ENCODE peak calls at places on chromosomes 1 and 21, in six cellular contexts. L is CD8-positive, alpha-beta T cell; P is left ventricle myocardium inferior; K is HCT116; Y is heart left ventricle; C is ovary. X is an unnamed sample.

GRCh38 chr1:46611691-46612221 is 4.9 kb downstream of the MOB3C start:
- DNase-seq in C (peak), L (no peak), Y (no peak), P (no peak), K (no peak), X (no peak)

GRCh38 chr1:111203681-111204210 is 3.3 kb upstream of the DENND2D start:
- DNase-seq in P (peak), C (peak), K (peak), Y (peak), L (peak), X (peak)

GRCh38 chr1:60598055-60598910 is 484.1 kb upstream of the NFIA start:
- DNase-seq in L (no peak), K (no peak), Y (no peak), C (no peak), P (no peak), X (no peak)

GRCh38 chr1:8591547-8591946 is 225.9 kb downstream of the RERE start:
- DNase-seq in P (no peak), Y (no peak), C (no peak), K (no peak), L (no peak), X (no peak)

GRCh38 chr1:69524010-69524409 is 43.7 kb upstream of the LRRC7 start:
- DNase-seq in P (no peak), Y (no peak), L (no peak), C (no peak), K (no peak), X (no peak)

GRCh38 chr1:17588048-17588781 is 48.7 kb downstream of the ARHGEF10L start:
- DNase-seq in L (no peak), K (no peak), C (peak), Y (peak), P (peak), X (peak)

GRCh38 chr1:191065771-191066170 is 588.1 kb upstream of the BRINP3 start:
- DNase-seq in P (no peak), K (no peak), C (no peak), L (no peak), Y (no peak), X (no peak)

GRCh38 chr1:21048462-21048861 is 128.2 kb downstream of the EIF4G3 start:
- DNase-seq in K (no peak), Y (no peak), C (no peak), L (no peak), P (no peak), X (no peak)

GRCh38 chr1:228830185-228830953 is 95.1 kb downstream of the RHOU start:
- DNase-seq in L (no peak), Y (no peak), K (no peak), C (no peak), P (peak), X (no peak)

GRCh38 chr1:41463516-41463915 is 21.0 kb downstream of the EDN2 start:
- DNase-seq in Y (no peak), L (no peak), P (no peak), C (no peak), K (no peak), X (no peak)

GRCh38 chr21:40680311-40680710 is 166.6 kb downstream of the DSCAM start:
- DNase-seq in P (no peak), C (no peak), K (no peak), L (no peak), Y (no peak), X (no peak)

GRCh38 chr1:84996846-84997666 is at the start of gene MCOLN2:
- DNase-seq in K (no peak), C (peak), Y (peak), L (peak), P (peak), X (peak)

GRCh38 chr1:166947398-166948043 is 27.8 kb downstream of the ILDR2 start:
- DNase-seq in Y (peak), K (no peak), L (peak), P (peak), C (peak), X (peak)

GRCh38 chr1:151047591-151047924 is at the start of gene C1orf56:
- DNase-seq in C (peak), P (peak), L (peak), Y (peak), K (no peak), X (peak)

GRCh38 chr1:198932351-198932991 is 293.6 kb downstream of the PTPRC start:
- DNase-seq in C (no peak), Y (no peak), P (no peak), K (peak), L (no peak), X (no peak)

GRCh38 chr1:32766328-32766972 is 50.7 kb downstream of the YARS1 start:
- DNase-seq in Y (no peak), P (no peak), C (no peak), L (no peak), K (no peak), X (no peak)

GRCh38 chr21:14569868-14570267 is 23.8 kb upstream of the SAMSN1 start:
- DNase-seq in K (no peak), Y (no peak), L (no peak), P (no peak), C (no peak), X (no peak)

GRCh38 chr1:55640708-55641473 is 425.7 kb upstream of the USP24 start:
- DNase-seq in P (peak), Y (peak), L (no peak), K (no peak), C (peak), X (peak)

GRCh38 chr21:35682874-35683549 is 377.3 kb downstream of the SETD4 start:
- DNase-seq in L (no peak), C (no peak), Y (no peak), K (no peak), P (no peak), X (no peak)

GRCh38 chr1:24636661-24637357 is 6.3 kb upstream of the SRRM1 start:
- DNase-seq in C (no peak), Y (no peak), K (no peak), L (no peak), P (no peak), X (no peak)

GRCh38 chr1:227891223-227891954 is 56.3 kb downstream of the WNT9A start:
- DNase-seq in L (no peak), P (no peak), Y (no peak), C (peak), K (no peak), X (peak)

GRCh38 chr1:39908534-39908933 is 6.8 kb upstream of the MYCL start:
- DNase-seq in P (no peak), K (no peak), Y (no peak), L (no peak), C (no peak), X (no peak)

GRCh38 chr21:43721939-43722338 is 3.0 kb downstream of the PDXK start:
- DNase-seq in Y (no peak), K (no peak), C (no peak), L (no peak), P (no peak), X (peak)

GRCh38 chr1:155305881-155306391 is 2.7 kb upstream of the FDPS start:
- DNase-seq in Y (no peak), L (no peak), P (no peak), C (no peak), K (no peak), X (no peak)

GRCh38 chr1:77281491-77282186 is at the start of gene AK5:
- DNase-seq in P (peak), C (peak), L (peak), Y (peak), K (no peak), X (peak)

GRCh38 chr1:58515794-58516401 is 30.6 kb downstream of the OMA1 start:
- DNase-seq in P (no peak), Y (peak), L (peak), K (peak), C (peak), X (no peak)

GRCh38 chr1:58432813-58433668 is 113.5 kb downstream of the OMA1 start:
- DNase-seq in K (no peak), P (peak), C (no peak), L (no peak), Y (no peak), X (no peak)

GRCh38 chr1:219544163-219544846 is 68.6 kb downstream of the ZC3H11B start:
- DNase-seq in Y (no peak), L (no peak), C (no peak), K (no peak), P (no peak), X (no peak)

GRCh38 chr1:54968581-54968980 is 11.8 kb upstream of the TMEM61 start:
- DNase-seq in Y (no peak), P (no peak), L (no peak), K (no peak), C (no peak), X (no peak)

GRCh38 chr1:53294557-53294956 is 33.3 kb downstream of the LRP8 start:
- DNase-seq in Y (no peak), C (no peak), L (no peak), K (no peak), P (no peak), X (no peak)

GRCh38 chr1:15620155-15620545 is 2.9 kb downstream of the DDI2 start:
- DNase-seq in Y (no peak), L (peak), C (no peak), K (no peak), P (no peak), X (no peak)

GRCh38 chr21:38950388-38951094 is 144.8 kb downstream of the ETS2 start:
- DNase-seq in P (no peak), K (no peak), L (no peak), C (no peak), Y (no peak), X (no peak)

GRCh38 chr1:15570861-15571260 is 14.0 kb downstream of the AGMAT start:
- DNase-seq in L (no peak), Y (no peak), K (no peak), C (no peak), P (no peak), X (no peak)

GRCh38 chr21:27366846-27367245 is 400.0 kb upstream of the ADAMTS5 start:
- DNase-seq in L (no peak), Y (no peak), K (no peak), C (no peak), P (no peak), X (no peak)

GRCh38 chr21:46477765-46478164 is 19.1 kb downstream of the DIP2A start:
- DNase-seq in K (no peak), L (no peak), P (no peak), Y (no peak), C (no peak), X (no peak)

GRCh38 chr1:18079941-18080340 is 27.7 kb upstream of the IGSF21 start:
- DNase-seq in K (no peak), Y (no peak), P (no peak), L (no peak), C (no peak), X (no peak)

GRCh38 chr1:226814751-226815496 is 55.5 kb upstream of the PSEN2 start:
- DNase-seq in C (peak), L (no peak), Y (peak), P (peak), K (peak), X (peak)

DNA sequence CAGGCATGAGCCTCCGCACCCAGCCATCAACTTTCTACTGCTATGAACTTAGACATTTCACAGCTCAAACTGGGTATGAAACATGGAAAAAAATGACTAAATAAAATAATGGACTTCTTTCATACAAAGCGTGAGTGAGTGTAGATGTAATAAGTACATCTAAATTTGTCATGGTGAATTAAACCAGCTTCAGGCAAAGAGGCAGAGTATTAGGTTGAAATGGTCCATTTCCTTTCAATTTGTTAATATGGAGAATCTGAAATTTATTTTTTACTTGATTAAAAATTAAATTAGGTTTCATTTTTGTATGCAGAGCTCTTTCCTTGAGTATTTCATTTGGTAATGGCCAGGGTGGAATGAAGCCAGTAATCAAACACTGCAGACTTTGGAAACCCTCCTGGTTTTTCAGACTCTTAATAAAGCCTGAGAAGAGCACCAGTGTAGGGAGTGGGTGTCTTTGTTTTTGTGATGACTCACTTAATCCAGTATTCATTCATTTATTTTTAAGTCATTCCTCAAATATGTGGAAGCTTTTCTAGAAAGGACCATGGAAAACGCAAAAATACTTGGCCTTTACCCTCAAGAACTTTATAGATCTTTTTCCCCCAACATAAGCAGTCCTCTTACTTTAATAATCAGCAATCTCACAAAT is 49.2 kb downstream of the ALG14 start:
- DNase-seq in L (no peak), K (no peak), C (no peak), P (no peak), Y (no peak), X (no peak)
- H3K27ac ChIP-seq in L (no peak), K (peak), C (peak), P (peak), Y (peak), X (no peak)

GRCh38 chr1:174000274-174000852 is 21.8 kb downstream of the RC3H1 start:
- DNase-seq in K (no peak), L (no peak), C (no peak), Y (no peak), P (no peak), X (no peak)
- H3K27ac ChIP-seq in K (no peak), L (no peak), C (no peak), Y (no peak), P (no peak), X (no peak)

DNA sequence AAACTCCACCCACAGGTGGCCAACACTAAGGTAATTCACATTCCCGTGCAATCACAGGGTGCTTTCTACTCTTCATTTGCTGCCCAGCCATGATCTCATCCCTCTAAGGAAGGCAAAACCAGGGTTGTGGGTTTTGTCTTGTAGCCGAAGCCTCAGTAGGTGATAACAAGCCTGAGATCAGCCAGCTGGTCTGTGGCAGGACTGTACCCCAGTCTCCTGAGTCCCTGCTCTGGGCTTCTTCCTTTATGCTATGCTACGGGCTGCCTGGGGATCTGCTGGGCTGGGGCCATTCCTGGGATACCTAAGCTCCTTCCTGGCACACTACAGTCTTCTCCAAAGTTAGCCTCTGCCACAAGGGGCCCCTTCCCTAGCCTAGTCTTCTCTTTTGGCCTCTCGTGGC is 9.8 kb downstream of the PPFIA4 start:
- DNase-seq in L (no peak), C (no peak), P (no peak), Y (no peak), K (no peak), X (no peak)
- H3K27ac ChIP-seq in L (no peak), C (no peak), P (peak), Y (peak), K (no peak), X (peak)

GRCh38 chr21:44856131-44856530 is 17.4 kb downstream of the PTTG1IP start:
- DNase-seq in P (no peak), Y (no peak), L (no peak), C (no peak), K (no peak), X (no peak)

GRCh38 chr21:44855572-44855971 is 17.9 kb downstream of the PTTG1IP start:
- DNase-seq in K (no peak), C (no peak), Y (no peak), P (no peak), L (no peak), X (no peak)

GRCh38 chr21:44854391-44854663 is 19.2 kb downstream of the PTTG1IP start:
- DNase-seq in C (no peak), P (no peak), K (no peak), Y (no peak), L (no peak), X (no peak)

GRCh38 chr21:44854664-44855446 is 18.6 kb downstream of the PTTG1IP start:
- DNase-seq in L (peak), C (no peak), K (no peak), Y (no peak), P (no peak), X (no peak)

DNA sequence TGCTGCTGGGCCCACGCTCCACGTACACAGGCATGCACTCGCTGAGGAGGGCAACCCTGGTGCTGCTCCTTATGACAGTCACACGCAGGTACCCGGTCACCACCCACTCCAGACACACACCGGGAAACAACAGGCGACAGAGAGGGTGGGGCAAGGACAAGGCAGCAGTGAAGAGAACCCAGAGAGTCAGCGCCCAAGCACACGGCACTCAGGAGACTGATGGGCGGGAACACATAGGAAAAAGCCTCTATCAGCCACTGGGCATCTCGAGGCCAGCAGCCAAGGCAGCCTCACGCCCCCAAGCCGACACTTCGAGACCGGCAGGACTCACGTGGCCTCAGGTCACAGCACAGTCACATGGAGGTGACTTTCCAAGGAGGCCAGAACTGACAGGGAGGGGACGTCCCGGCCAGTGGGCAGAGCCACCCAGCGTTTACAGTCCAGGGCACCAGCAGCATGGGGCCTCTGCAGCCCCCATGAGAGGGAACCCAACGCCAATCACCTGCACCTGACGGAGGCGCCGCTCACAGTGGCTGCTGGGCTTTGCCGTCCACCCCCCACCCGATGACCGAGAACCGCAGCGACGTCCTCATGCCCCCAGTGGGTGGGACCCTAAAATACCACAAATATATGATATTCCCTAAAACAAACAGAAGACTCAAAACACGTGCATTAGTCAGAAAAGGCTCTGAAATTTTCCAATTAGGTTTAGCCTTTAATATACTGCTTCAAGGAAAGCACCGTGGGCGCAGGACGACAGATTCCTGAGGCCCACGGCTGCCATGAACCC is 19.7 kb downstream of the PTTG1IP start:
- DNase-seq in Y (peak), P (peak), K (no peak), C (no peak), L (no peak), X (no peak)
- H3K27ac ChIP-seq in Y (peak), P (peak), K (no peak), C (no peak), L (peak), X (peak)

GRCh38 chr1:169712309-169712631 is 850 bp upstream of the SELL start:
- DNase-seq in Y (no peak), C (no peak), K (no peak), L (no peak), P (no peak), X (no peak)
- H3K27ac ChIP-seq in Y (no peak), C (no peak), K (no peak), L (no peak), P (no peak), X (no peak)

GRCh38 chr1:170663011-170663410 is 920 bp upstream of the PRRX1 start:
- DNase-seq in L (no peak), P (no peak), Y (no peak), C (peak), K (no peak), X (no peak)

GRCh38 chr1:170663441-170664282 is at the start of gene PRRX1:
- DNase-seq in Y (no peak), C (peak), K (no peak), L (no peak), P (no peak), X (peak)

GRCh38 chr1:170664828-170665617 is 1.1 kb downstream of the PRRX1 start:
- DNase-seq in Y (no peak), P (peak), L (no peak), K (no peak), C (no peak), X (peak)

GRCh38 chr1:170665625-170666024 is 1.7 kb downstream of the PRRX1 start:
- DNase-seq in C (peak), K (no peak), L (no peak), P (no peak), Y (no peak), X (no peak)

GRCh38 chr1:170664283-170664827 is 424 bp downstream of the PRRX1 start:
- DNase-seq in L (no peak), P (peak), K (no peak), Y (no peak), C (peak), X (peak)
- H3K27ac ChIP-seq in L (no peak), P (peak), K (no peak), Y (peak), C (peak), X (peak)

GRCh38 chr1:93672069-93672468 is 9.6 kb downstream of the BCAR3 start:
- DNase-seq in P (peak), C (peak), Y (peak), K (no peak), L (no peak), X (peak)
- H3K27ac ChIP-seq in P (peak), C (no peak), Y (peak), K (no peak), L (no peak), X (peak)

DNA sequence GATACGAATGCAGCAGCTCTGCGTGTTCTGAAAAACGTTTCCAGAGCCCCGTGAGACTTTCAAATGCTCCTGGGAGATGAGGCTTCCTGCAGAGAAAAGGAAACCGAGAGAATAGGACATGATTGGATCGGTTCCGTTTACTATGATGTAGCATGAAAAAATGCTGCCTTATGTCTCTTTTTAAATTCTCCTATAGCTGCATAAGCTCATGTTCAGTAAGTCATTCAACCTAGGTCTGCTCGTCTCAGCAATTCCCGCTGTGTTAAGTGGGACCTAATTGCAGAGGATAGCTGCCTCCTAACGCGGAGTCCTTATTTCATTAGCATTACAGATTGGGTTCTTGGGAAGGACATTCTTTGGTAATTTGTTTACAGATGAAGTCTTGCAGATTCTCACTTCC is 165.3 kb downstream of the GALNT2 start:
- DNase-seq in K (no peak), C (no peak), Y (peak), L (no peak), P (no peak), X (no peak)
- H3K27ac ChIP-seq in K (no peak), C (no peak), Y (peak), L (no peak), P (peak), X (no peak)

DNA sequence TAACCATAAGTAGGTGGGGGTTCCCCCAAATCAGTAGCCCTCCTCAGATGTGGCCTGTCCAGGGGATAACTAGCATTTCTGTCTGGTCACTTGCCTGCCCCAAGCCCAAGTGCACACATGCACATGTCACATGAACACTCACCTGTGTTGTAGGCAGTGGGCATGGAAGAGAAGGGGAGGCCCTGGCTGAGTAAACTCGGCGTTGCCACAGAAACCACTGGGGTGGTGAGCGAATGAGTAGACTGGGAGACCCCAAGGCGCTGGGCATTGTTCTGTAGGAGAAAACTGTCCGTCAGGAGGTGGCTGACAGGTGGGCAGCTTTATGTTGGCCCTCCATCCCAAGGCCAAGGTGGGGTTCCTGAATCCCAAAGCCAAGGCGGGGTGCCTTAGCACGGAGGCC is 25.6 kb downstream of the MEF2D start:
- DNase-seq in L (peak), K (no peak), C (no peak), Y (no peak), P (no peak), X (peak)
- H3K27ac ChIP-seq in L (no peak), K (no peak), C (peak), Y (peak), P (peak), X (peak)

X was measured in right cardiac atrium.